ENCODE peak calls at places on chromosome 10, in eight cellular contexts. T, O, R, E, F, G, K and H are unnamed samples. For H3K4me1, the result is how much of the 10 kb centered on the place peaks cover.

GRCh38 chr10:96814264-96814663 is 17.8 kb upstream of the LCOR start:
- DNase-seq in T (no peak), O (peak), R (no peak), K (peak), E (no peak), G (peak), F (peak), H (no peak)

GRCh38 chr10:77893386-77893785 is 33.2 kb downstream of the DLG5 start:
- DNase-seq in F (no peak), K (no peak), G (no peak), E (no peak), O (no peak), T (no peak), R (no peak), H (no peak)

GRCh38 chr10:78623577-78624215 is 445.1 kb upstream of the ZMIZ1 start:
- DNase-seq in G (peak), F (peak), K (peak), T (no peak), R (no peak), O (peak), E (no peak), H (no peak)

GRCh38 chr10:89204621-89205020 is 2.5 kb downstream of the CH25H start:
- DNase-seq in R (no peak), K (no peak), F (no peak), E (no peak), G (no peak), O (no peak), T (no peak), H (no peak)

GRCh38 chr10:63720072-63720537 is 198.9 kb downstream of the REEP3 start:
- DNase-seq in K (no peak), R (peak), O (peak), F (peak), T (peak), E (peak), G (peak), H (peak)

GRCh38 chr10:92712016-92712889 is 22.5 kb downstream of the HHEX start:
- DNase-seq in F (no peak), T (no peak), G (no peak), E (no peak), O (peak), R (no peak), K (peak), H (peak)

GRCh38 chr10:5466451-5466996 is 32.8 kb downstream of the CALML5 start:
- DNase-seq in R (peak), E (peak), F (peak), O (peak), T (peak), G (peak), K (peak), H (no peak)

GRCh38 chr10:2111936-2112335 is 374.6 kb upstream of the ADARB2 start:
- DNase-seq in T (peak), R (no peak), F (no peak), O (no peak), E (no peak), K (peak), G (peak), H (no peak)

GRCh38 chr10:102812213-102812876 is 24.9 kb downstream of the CYP17A1 start:
- DNase-seq in G (no peak), E (no peak), R (no peak), T (no peak), F (no peak), K (no peak), O (no peak), H (no peak)

GRCh38 chr10:94963901-94964300 is 25.4 kb downstream of the CYP2C9 start:
- DNase-seq in T (peak), E (peak), O (peak), F (peak), G (peak), R (peak), K (peak), H (peak)

GRCh38 chr10:35306852-35307251 is 29.5 kb upstream of the CCNY start:
- DNase-seq in F (peak), O (peak), E (no peak), G (peak), K (peak), R (peak), T (no peak), H (no peak)

GRCh38 chr10:121310151-121310711 is 288.0 kb downstream of the FGFR2 start:
- DNase-seq in T (no peak), F (no peak), G (no peak), R (no peak), E (peak), K (peak), O (no peak), H (no peak)

GRCh38 chr10:16950686-16951681 is 133.8 kb upstream of the RSU1 start:
- DNase-seq in K (peak), E (peak), F (peak), R (no peak), T (peak), O (peak), G (peak), H (no peak)

GRCh38 chr10:51700228-51700835 is 937 bp upstream of the CSTF2T start:
- DNase-seq in T (no peak), K (peak), O (no peak), E (peak), F (peak), R (peak), G (peak), H (no peak)

GRCh38 chr10:7606977-7607404 is 59.8 kb downstream of the ITIH5 start:
- DNase-seq in G (no peak), T (no peak), R (no peak), K (no peak), E (no peak), F (peak), O (no peak), H (no peak)

GRCh38 chr10:44993226-44993921 is 7.3 kb upstream of the ZNF22 start:
- DNase-seq in O (no peak), F (no peak), R (no peak), G (no peak), K (no peak), T (no peak), E (no peak), H (no peak)

GRCh38 chr10:86969421-86970041 is 1.2 kb downstream of the ADIRF start:
- DNase-seq in G (peak), K (no peak), E (no peak), F (peak), O (peak), R (no peak), T (no peak), H (no peak)

GRCh38 chr10:86966008-86966654 is 2.2 kb upstream of the ADIRF start:
- DNase-seq in O (no peak), R (no peak), F (no peak), T (no peak), K (no peak), G (no peak), E (no peak), H (no peak)

GRCh38 chr10:86968271-86968993 is at the start of gene ADIRF:
- DNase-seq in G (peak), T (peak), F (peak), K (no peak), R (peak), E (no peak), O (no peak), H (no peak)

GRCh38 chr10:86968994-86969355 is 693 bp downstream of the ADIRF start:
- DNase-seq in O (no peak), E (no peak), G (no peak), K (no peak), R (no peak), F (no peak), T (no peak), H (no peak)

DNA sequence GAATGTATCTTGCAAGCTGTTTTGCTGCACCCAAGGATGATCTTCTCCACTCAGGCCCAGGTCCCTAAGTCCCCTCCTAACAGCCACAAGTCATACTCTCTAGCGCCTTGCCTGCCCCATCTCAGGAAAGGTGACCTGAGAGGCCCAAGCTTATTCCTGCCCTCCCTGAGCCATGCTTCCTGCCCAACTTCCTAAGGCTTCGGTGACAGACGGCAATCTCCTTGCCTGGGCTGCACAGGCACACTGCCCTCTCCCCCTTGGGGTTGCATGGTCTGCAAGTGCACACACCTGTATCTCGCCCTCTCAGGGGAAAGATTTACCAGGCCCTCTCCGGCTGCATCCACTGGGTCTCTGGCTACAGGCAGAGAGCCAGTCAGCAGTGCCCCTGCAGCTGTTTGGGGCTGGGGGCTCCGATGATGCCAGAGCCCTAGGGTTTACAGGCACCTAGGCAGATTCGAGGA is 771 bp upstream of the ADIRF start:
- DNase-seq in T (no peak), K (no peak), G (no peak), F (no peak), O (no peak), R (peak), E (no peak), H (no peak)
- H3K4me1 ChIP-seq in T (under half), K (under half), G (under half), F (under half), O (under half), R (under half), E (under half), H (under half)

DNA sequence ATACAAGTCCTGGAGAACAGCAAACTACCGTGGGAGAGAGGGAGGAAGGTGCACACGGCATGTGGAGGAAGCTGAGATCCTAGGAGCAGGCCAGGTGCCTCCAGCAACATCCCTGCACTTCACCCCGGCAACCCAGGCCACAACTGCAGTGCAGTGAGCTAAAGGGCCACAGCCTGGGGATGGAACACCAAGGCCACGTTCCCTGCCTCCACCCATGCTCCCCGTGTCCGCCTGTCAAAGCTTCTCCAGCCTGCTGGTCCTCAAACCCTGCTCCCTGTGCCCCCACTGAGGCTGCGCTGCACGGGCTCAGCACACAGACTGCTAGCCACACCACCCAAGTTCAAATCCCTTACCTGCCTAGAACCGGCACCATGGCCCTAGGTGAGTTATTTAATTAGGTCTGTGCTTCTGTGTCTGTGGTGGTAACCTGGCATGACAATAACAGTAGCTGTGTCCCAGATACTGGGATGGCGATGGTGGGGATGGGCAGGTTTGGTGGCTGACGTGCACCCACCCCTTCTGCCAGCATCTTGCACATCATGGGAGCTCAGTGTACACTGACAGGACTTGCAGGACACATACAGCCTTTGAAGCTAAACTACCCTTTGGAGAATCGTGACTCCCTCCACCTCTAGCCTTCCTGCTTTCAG is 85.5 kb downstream of the FAM53B start:
- DNase-seq in T (no peak), F (no peak), R (no peak), K (no peak), O (no peak), G (no peak), E (no peak), H (no peak)
- H3K9ac ChIP-seq in T (no peak), F (no peak), R (no peak), K (no peak), O (no peak), G (no peak), E (no peak), H (no peak)

DNA sequence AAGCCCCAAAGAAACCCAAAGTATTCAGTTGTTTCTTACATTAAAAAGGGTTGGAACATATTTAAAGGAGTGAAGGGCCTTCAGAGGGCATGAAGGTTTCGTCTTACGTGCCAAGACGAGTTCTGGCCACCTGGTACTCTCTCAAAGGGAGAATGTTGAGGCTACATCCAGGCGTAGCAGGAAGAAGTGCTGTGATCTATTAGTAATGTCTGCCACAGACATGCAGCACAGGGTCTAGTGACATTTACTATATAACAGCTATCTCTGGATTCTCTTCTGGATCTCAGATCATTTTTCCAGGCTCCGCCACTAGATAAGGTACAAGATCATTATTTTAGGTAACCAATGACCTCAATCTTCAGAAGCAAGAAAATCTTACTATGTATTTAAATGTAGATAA is 76.5 kb upstream of the ARID5B start:
- DNase-seq in R (no peak), F (no peak), T (no peak), G (no peak), E (no peak), O (no peak), K (no peak), H (no peak)
- H3K4me1 ChIP-seq in R (under half), F (under half), T (under half), G (under half), E (under half), O (under half), K (under half), H (under half)

GRCh38 chr10:13743101-13743693 is 156.4 kb downstream of the PRPF18 start:
- DNase-seq in G (no peak), F (no peak), T (no peak), K (no peak), O (peak), R (no peak), E (no peak), H (no peak)
- H3K9ac ChIP-seq in G (no peak), F (no peak), T (no peak), K (no peak), O (no peak), R (no peak), E (no peak), H (no peak)

GRCh38 chr10:70254795-70255328 is 21.6 kb upstream of the PPA1 start:
- DNase-seq in G (no peak), O (no peak), T (no peak), F (no peak), E (no peak), R (no peak), K (no peak), H (no peak)
- H3K4me1 ChIP-seq in G (under half), O (under half), T (under half), F (under half), E (under half), R (under half), K (under half), H (under half)

GRCh38 chr10:110411047-110411410 is 86.7 kb upstream of the DUSP5 start:
- DNase-seq in E (no peak), G (peak), R (no peak), K (peak), F (peak), O (peak), T (no peak), H (peak)
- H3K9ac ChIP-seq in E (no peak), G (peak), R (no peak), K (peak), F (peak), O (peak), T (no peak), H (peak)

DNA sequence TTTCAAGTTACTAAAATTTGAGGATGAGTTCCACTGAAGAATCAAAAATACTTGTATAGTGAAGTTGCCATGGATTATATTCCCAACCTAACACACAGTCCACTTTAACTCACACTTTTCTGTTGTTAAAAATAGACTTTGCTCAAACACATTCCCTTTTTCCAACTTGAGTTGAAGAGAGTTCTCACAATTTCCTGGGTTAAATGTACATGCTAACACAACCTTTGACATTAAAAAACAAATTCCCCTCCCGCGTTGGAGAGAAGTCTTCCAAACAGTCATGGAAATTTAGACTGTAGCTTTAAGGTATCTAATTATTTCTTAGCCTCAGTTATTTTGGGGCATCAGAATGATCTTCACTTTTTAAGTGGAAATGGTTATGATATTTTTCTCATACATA is 27.1 kb downstream of the SKIDA1 start:
- DNase-seq in F (no peak), R (no peak), G (no peak), T (no peak), K (no peak), E (no peak), O (no peak), H (no peak)
- H3K4me1 ChIP-seq in F (under half), R (under half), G (under half), T (under half), K (under half), E (half or more), O (under half), H (under half)

DNA sequence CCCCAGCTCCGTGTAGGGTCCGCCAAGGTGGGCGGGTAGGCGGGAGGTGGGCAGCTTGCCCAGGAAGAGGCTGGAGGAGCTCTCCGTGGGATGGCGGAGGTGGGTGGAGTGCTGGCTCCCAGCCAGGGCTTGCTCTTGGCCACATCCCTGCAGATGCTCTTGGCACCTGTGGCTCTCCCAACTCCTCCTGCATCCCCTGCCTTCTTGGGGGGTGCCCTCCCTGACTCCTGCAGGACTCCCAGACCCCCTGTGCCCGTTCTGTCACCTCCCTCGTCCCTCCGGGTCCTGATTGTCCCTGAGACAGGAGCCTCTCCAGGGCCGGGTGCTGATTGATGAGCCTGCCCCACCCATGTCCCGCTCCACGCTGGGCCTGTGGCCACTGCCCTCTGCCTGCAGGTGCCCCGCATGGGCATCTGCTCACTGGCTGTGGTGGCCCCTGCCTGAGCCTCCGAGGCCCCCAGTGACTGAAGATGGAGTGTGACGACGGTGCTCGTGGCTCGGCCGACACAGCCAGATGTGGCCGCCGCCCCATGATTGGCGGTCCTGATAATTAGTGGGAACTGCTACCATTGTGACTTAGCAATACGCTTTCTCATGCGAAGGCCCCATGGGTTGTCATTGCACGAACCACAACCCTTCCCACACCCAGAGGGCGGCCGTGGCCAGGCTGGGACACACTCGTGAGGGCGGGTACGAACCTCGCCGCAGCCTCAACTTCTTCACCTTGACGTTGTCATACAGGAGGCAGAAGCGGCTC is 23.6 kb downstream of the CFAP46 start:
- DNase-seq in T (no peak), R (no peak), E (no peak), G (no peak), K (no peak), O (no peak), F (no peak), H (no peak)
- H3K9ac ChIP-seq in T (no peak), R (no peak), E (no peak), G (no peak), K (no peak), O (no peak), F (no peak), H (no peak)